ENCODE peak calls at places on chromosome 2, in six cellular contexts. One of them, this sample, is unnamed.

GRCh38 chr2:151106805-151107490 is 154.7 kb downstream of the RBM43 start:
- DNase-seq in cardiac muscle cell: no peak
- DNase-seq in A549: no peak
- DNase-seq in AG04450: no peak
- DNase-seq in astrocyte: peak
- DNase-seq in lung: no peak
- DNase-seq in this sample: no peak

GRCh38 chr2:154846842-154847241 is 148.3 kb downstream of the KCNJ3 start:
- DNase-seq in cardiac muscle cell: no peak
- DNase-seq in A549: no peak
- DNase-seq in AG04450: no peak
- DNase-seq in astrocyte: no peak
- DNase-seq in lung: no peak
- DNase-seq in this sample: no peak

GRCh38 chr2:118861741-118862140 is 14.3 kb upstream of the EN1 start:
- DNase-seq in cardiac muscle cell: no peak
- DNase-seq in A549: no peak
- DNase-seq in AG04450: no peak
- DNase-seq in astrocyte: no peak
- DNase-seq in lung: no peak
- DNase-seq in this sample: no peak

GRCh38 chr2:43175187-43175490 is 51.3 kb downstream of the ZFP36L2 start:
- DNase-seq in cardiac muscle cell: peak
- DNase-seq in A549: no peak
- DNase-seq in AG04450: no peak
- DNase-seq in astrocyte: peak
- DNase-seq in lung: no peak
- DNase-seq in this sample: peak

GRCh38 chr2:222298311-222299150 is at the start of gene PAX3:
- DNase-seq in cardiac muscle cell: no peak
- DNase-seq in A549: no peak
- DNase-seq in AG04450: no peak
- DNase-seq in astrocyte: peak
- DNase-seq in lung: no peak
- DNase-seq in this sample: no peak

GRCh38 chr2:207939342-207940108 is 85.8 kb downstream of the PLEKHM3 start:
- DNase-seq in cardiac muscle cell: no peak
- DNase-seq in A549: no peak
- DNase-seq in AG04450: no peak
- DNase-seq in astrocyte: no peak
- DNase-seq in lung: no peak
- DNase-seq in this sample: no peak

GRCh38 chr2:234395801-234396478 is 100.9 kb downstream of the ARL4C start:
- DNase-seq in cardiac muscle cell: no peak
- DNase-seq in A549: no peak
- DNase-seq in AG04450: no peak
- DNase-seq in astrocyte: no peak
- DNase-seq in lung: no peak
- DNase-seq in this sample: no peak

GRCh38 chr2:202035941-202036372 is 2.3 kb downstream of the FZD7 start:
- DNase-seq in cardiac muscle cell: no peak
- DNase-seq in A549: no peak
- DNase-seq in AG04450: no peak
- DNase-seq in astrocyte: peak
- DNase-seq in lung: no peak
- DNase-seq in this sample: no peak

GRCh38 chr2:225599856-225600255 is 200.3 kb downstream of the NYAP2 start:
- DNase-seq in cardiac muscle cell: no peak
- DNase-seq in A549: no peak
- DNase-seq in AG04450: no peak
- DNase-seq in astrocyte: peak
- DNase-seq in lung: no peak
- DNase-seq in this sample: no peak

GRCh38 chr2:31347788-31348187 is 66.8 kb downstream of the XDH start:
- DNase-seq in cardiac muscle cell: peak
- DNase-seq in A549: peak
- DNase-seq in AG04450: peak
- DNase-seq in astrocyte: peak
- DNase-seq in lung: no peak
- DNase-seq in this sample: peak

GRCh38 chr2:169772651-169773050 is 26.0 kb upstream of the SSB start:
- DNase-seq in cardiac muscle cell: no peak
- DNase-seq in A549: no peak
- DNase-seq in AG04450: no peak
- DNase-seq in astrocyte: no peak
- DNase-seq in lung: no peak
- DNase-seq in this sample: no peak

GRCh38 chr2:169775765-169776482 is 22.7 kb upstream of the SSB start:
- DNase-seq in cardiac muscle cell: no peak
- DNase-seq in A549: no peak
- DNase-seq in AG04450: peak
- DNase-seq in astrocyte: peak
- DNase-seq in lung: no peak
- DNase-seq in this sample: peak

GRCh38 chr2:169778421-169778820 is 20.2 kb upstream of the SSB start:
- DNase-seq in cardiac muscle cell: no peak
- DNase-seq in A549: no peak
- DNase-seq in AG04450: no peak
- DNase-seq in astrocyte: no peak
- DNase-seq in lung: no peak
- DNase-seq in this sample: no peak

GRCh38 chr2:169775354-169775753 is 23.3 kb upstream of the SSB start:
- DNase-seq in cardiac muscle cell: no peak
- DNase-seq in A549: no peak
- DNase-seq in AG04450: no peak
- DNase-seq in astrocyte: no peak
- DNase-seq in lung: no peak
- DNase-seq in this sample: no peak

DNA sequence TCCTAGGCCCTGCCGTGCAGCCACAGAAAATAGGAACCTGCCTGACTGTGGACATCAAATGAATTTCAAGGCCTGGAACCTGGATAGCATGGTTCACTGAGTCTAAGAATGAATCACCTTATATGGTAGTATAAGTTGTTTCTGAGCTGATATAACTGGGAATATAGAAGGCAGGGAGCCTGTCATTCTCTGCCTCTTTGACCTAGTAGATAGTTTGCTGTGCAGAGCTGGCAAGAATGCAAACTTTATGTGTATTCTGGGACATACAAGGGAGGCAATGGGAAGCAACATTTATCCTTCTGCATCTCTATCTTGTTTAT is 22.2 kb upstream of the SSB start:
- DNase-seq in cardiac muscle cell: no peak
- DNase-seq in A549: no peak
- DNase-seq in AG04450: no peak
- DNase-seq in astrocyte: peak
- DNase-seq in lung: no peak
- DNase-seq in this sample: no peak
- H3K27ac ChIP-seq in cardiac muscle cell: peak
- H3K27ac ChIP-seq in A549: no peak
- H3K27ac ChIP-seq in AG04450: no peak
- H3K27ac ChIP-seq in astrocyte: no peak
- H3K27ac ChIP-seq in lung: no peak
- H3K27ac ChIP-seq in this sample: no peak

DNA sequence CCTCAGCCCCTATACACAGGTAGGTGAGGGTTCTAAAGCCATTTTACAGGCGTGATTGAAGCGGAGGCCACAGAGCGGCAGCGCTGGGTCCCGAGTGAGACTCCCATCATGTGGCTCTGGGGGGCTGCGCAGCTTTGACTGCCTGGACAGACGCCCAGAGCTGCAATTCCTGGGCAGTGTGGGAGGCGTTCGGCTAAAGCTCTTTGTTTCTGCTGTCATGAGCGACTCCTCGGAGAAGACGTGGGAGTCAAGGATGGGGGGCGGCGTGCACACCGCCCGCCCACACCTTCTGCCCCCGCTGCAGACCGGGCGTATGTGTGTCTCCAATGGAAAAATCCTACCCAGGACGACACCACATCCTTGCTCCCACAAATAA is 867 bp upstream of the LBH start:
- DNase-seq in cardiac muscle cell: peak
- DNase-seq in A549: no peak
- DNase-seq in AG04450: no peak
- DNase-seq in astrocyte: no peak
- DNase-seq in lung: no peak
- DNase-seq in this sample: peak
- TF ChIP-seq CTCF in cardiac muscle cell: peak
- TF ChIP-seq CTCF in A549: no peak
- TF ChIP-seq CTCF in AG04450: peak
- TF ChIP-seq CTCF in astrocyte: no peak
- TF ChIP-seq CTCF in lung: no peak
- TF ChIP-seq CTCF in this sample: peak

GRCh38 chr2:112001136-112001764 is 53.8 kb upstream of the TMEM87B start:
- DNase-seq in cardiac muscle cell: peak
- DNase-seq in A549: no peak
- DNase-seq in AG04450: no peak
- DNase-seq in astrocyte: no peak
- DNase-seq in lung: no peak
- DNase-seq in this sample: no peak
- H3K4me3 ChIP-seq in cardiac muscle cell: no peak
- H3K4me3 ChIP-seq in A549: no peak
- H3K4me3 ChIP-seq in AG04450: no peak
- H3K4me3 ChIP-seq in astrocyte: no peak
- H3K4me3 ChIP-seq in lung: no peak
- H3K4me3 ChIP-seq in this sample: no peak

GRCh38 chr2:237708491-237708890 is 81.1 kb downstream of the LRRFIP1 start:
- DNase-seq in cardiac muscle cell: no peak
- DNase-seq in A549: no peak
- DNase-seq in AG04450: no peak
- DNase-seq in astrocyte: no peak
- DNase-seq in lung: no peak
- DNase-seq in this sample: no peak

GRCh38 chr2:237708961-237709360 is 81.6 kb downstream of the LRRFIP1 start:
- DNase-seq in cardiac muscle cell: no peak
- DNase-seq in A549: no peak
- DNase-seq in AG04450: no peak
- DNase-seq in astrocyte: no peak
- DNase-seq in lung: no peak
- DNase-seq in this sample: no peak

GRCh38 chr2:237705225-237705524 is 77.8 kb downstream of the LRRFIP1 start:
- DNase-seq in cardiac muscle cell: no peak
- DNase-seq in A549: no peak
- DNase-seq in AG04450: no peak
- DNase-seq in astrocyte: peak
- DNase-seq in lung: no peak
- DNase-seq in this sample: peak

GRCh38 chr2:237706257-237706656 is 78.9 kb downstream of the LRRFIP1 start:
- DNase-seq in cardiac muscle cell: no peak
- DNase-seq in A549: no peak
- DNase-seq in AG04450: no peak
- DNase-seq in astrocyte: no peak
- DNase-seq in lung: no peak
- DNase-seq in this sample: no peak

DNA sequence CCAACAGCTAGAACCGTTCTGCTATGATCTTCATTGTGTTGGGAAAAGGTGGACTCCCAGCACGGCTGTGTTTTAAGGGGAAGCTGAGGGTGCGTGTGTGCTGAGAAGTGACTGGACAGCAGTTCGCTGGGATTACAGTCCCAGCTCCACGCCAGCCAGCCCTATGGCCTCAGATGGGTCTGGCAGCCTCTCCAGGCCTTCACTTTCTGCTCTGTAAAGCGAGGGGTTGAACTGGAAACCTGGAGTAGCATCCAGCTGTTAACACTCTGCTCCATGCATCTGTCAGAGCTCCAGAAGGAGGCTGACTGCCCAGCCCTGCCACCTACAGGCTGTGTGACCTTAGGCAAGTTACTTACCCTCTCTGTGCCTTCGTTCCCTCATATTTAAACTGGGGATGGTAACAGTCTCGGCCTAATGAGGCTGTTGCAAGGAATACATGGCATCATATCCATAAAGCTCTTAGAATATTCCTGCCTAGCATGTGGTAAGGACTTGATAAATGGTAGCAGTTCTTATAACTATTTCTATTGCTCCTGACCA is 80.5 kb downstream of the LRRFIP1 start:
- DNase-seq in cardiac muscle cell: peak
- DNase-seq in A549: no peak
- DNase-seq in AG04450: no peak
- DNase-seq in astrocyte: no peak
- DNase-seq in lung: no peak
- DNase-seq in this sample: no peak
- H3K27ac ChIP-seq in cardiac muscle cell: peak
- H3K27ac ChIP-seq in A549: no peak
- H3K27ac ChIP-seq in AG04450: peak
- H3K27ac ChIP-seq in astrocyte: no peak
- H3K27ac ChIP-seq in lung: peak
- H3K27ac ChIP-seq in this sample: no peak

GRCh38 chr2:86396304-86396785 is 44.8 kb upstream of the KDM3A start:
- DNase-seq in cardiac muscle cell: peak
- DNase-seq in A549: peak
- DNase-seq in AG04450: no peak
- DNase-seq in astrocyte: peak
- DNase-seq in lung: no peak
- DNase-seq in this sample: peak
- TF ChIP-seq CTCF in cardiac muscle cell: peak
- TF ChIP-seq CTCF in A549: peak
- TF ChIP-seq CTCF in AG04450: peak
- TF ChIP-seq CTCF in astrocyte: peak
- TF ChIP-seq CTCF in lung: peak
- TF ChIP-seq CTCF in this sample: peak

GRCh38 chr2:239264838-239265651 is 135.8 kb downstream of the HDAC4 start:
- DNase-seq in cardiac muscle cell: peak
- DNase-seq in A549: peak
- DNase-seq in AG04450: no peak
- DNase-seq in astrocyte: peak
- DNase-seq in lung: peak
- DNase-seq in this sample: peak
- H3K4me3 ChIP-seq in cardiac muscle cell: no peak
- H3K4me3 ChIP-seq in A549: no peak
- H3K4me3 ChIP-seq in AG04450: no peak
- H3K4me3 ChIP-seq in astrocyte: no peak
- H3K4me3 ChIP-seq in lung: no peak
- H3K4me3 ChIP-seq in this sample: no peak

This sample was measured in brain microvascular endothelial cell.